ENCODE peak calls at places on chromosomes 3 and 15, in six cellular contexts. B is lower leg skin, V is H4, N is putamen, C is psoas muscle, T is activated T-helper 1 cell treated with Interleukin-2 at 50 U/mL for 16 hours. W is an unnamed sample.

GRCh38 chr15:89105147-89105546 is 16.9 kb downstream of the ABHD2 start:
- DNase-seq in B (no peak), V (peak), N (no peak), C (no peak), T (no peak), W (no peak)

GRCh38 chr3:111691293-111691909 is 96.3 kb upstream of the ZBED2 start:
- DNase-seq in B (no peak), V (peak), N (peak), C (no peak), T (no peak), W (peak)

GRCh38 chr3:4524423-4524769 is 31.2 kb downstream of the ITPR1 start:
- DNase-seq in B (no peak), V (peak), N (no peak), C (no peak), T (no peak), W (no peak)

GRCh38 chr3:111069974-111070751 is 1.5 kb upstream of the NECTIN3 start:
- DNase-seq in B (no peak), V (no peak), N (no peak), C (peak), T (no peak), W (no peak)

GRCh38 chr15:80419546-80419945 is 15.4 kb downstream of the ARNT2 start:
- DNase-seq in B (no peak), V (peak), N (no peak), C (no peak), T (no peak), W (no peak)

GRCh38 chr3:149662240-149662887 is 4.5 kb upstream of the WWTR1 start:
- DNase-seq in B (no peak), V (no peak), N (no peak), C (no peak), T (no peak), W (no peak)

GRCh38 chr3:46112296-46112695 is 85.0 kb upstream of the XCR1 start:
- DNase-seq in B (no peak), V (peak), N (no peak), C (no peak), T (no peak), W (no peak)

GRCh38 chr3:127672429-127673190 is at the start of gene ABTB1:
- DNase-seq in B (peak), V (peak), N (peak), C (peak), T (peak), W (peak)

GRCh38 chr15:52370010-52370409 is 74.4 kb upstream of the MYO5C start:
- DNase-seq in B (no peak), V (no peak), N (no peak), C (no peak), T (no peak), W (no peak)

GRCh38 chr15:69395460-69395859 is 18.7 kb upstream of the KIF23 start:
- DNase-seq in B (no peak), V (no peak), N (no peak), C (no peak), T (no peak), W (no peak)

GRCh38 chr3:131477813-131478212 is 25.0 kb downstream of the MRPL3 start:
- DNase-seq in B (no peak), V (no peak), N (no peak), C (no peak), T (no peak), W (no peak)

GRCh38 chr3:190120161-190121060 is at the start of gene P3H2:
- DNase-seq in B (peak), V (peak), N (peak), C (peak), T (no peak), W (peak)

GRCh38 chr15:74784854-74785715 is 3.2 kb downstream of the CSK start:
- DNase-seq in B (no peak), V (no peak), N (no peak), C (no peak), T (no peak), W (peak)

GRCh38 chr15:51879555-51879954 is 50.1 kb downstream of the TMOD3 start:
- DNase-seq in B (no peak), V (no peak), N (no peak), C (no peak), T (no peak), W (no peak)

GRCh38 chr3:124832782-124833709 is 54.1 kb downstream of the ITGB5 start:
- DNase-seq in B (no peak), V (peak), N (no peak), C (no peak), T (no peak), W (no peak)

GRCh38 chr3:44906997-44907396 is 32.6 kb downstream of the TGM4 start:
- DNase-seq in B (no peak), V (no peak), N (no peak), C (no peak), T (no peak), W (no peak)

GRCh38 chr3:64928683-64929082 is 240.9 kb upstream of the ADAMTS9 start:
- DNase-seq in B (no peak), V (no peak), N (no peak), C (no peak), T (no peak), W (no peak)

W was measured in RPMI8226.